ENCODE peak calls at places on chromosomes 12 and 14, in five cellular contexts. A, T, H, X and I are unnamed samples.

GRCh38 chr14:93072659-93073365 is 42.9 kb downstream of the ITPK1 start:
- DNase-seq in A (no peak), T (no peak), H (no peak), X (no peak), I (no peak)

GRCh38 chr12:29216797-29217583 is 67.9 kb downstream of the FAR2 start:
- DNase-seq in A (no peak), T (no peak), H (no peak), X (peak), I (no peak)

GRCh38 chr14:76181546-76181945 is 29.8 kb downstream of the GPATCH2L start:
- DNase-seq in A (no peak), T (no peak), H (no peak), X (peak), I (no peak)

GRCh38 chr14:98666545-98666944 is 605.5 kb downstream of the BCL11B start:
- DNase-seq in A (no peak), T (no peak), H (no peak), X (no peak), I (no peak)

GRCh38 chr14:21017528-21018245 is 7.2 kb downstream of the NDRG2 start:
- DNase-seq in A (no peak), T (no peak), H (no peak), X (no peak), I (no peak)

GRCh38 chr14:92793709-92794546 is at the start of gene GOLGA5:
- DNase-seq in A (peak), T (peak), H (peak), X (peak), I (peak)

GRCh38 chr12:13390381-13390856 is 193.9 kb downstream of the EMP1 start:
- DNase-seq in A (no peak), T (no peak), H (peak), X (peak), I (no peak)

GRCh38 chr12:24948816-24949722 is at the start of gene BCAT1:
- DNase-seq in A (peak), T (peak), H (no peak), X (peak), I (peak)

GRCh38 chr14:91119556-91120311 is 5.9 kb downstream of the DGLUCY start:
- DNase-seq in A (no peak), T (no peak), H (peak), X (peak), I (no peak)

GRCh38 chr12:110501378-110501721 is 561 bp downstream of the VPS29 start:
- DNase-seq in A (no peak), T (peak), H (no peak), X (peak), I (peak)

GRCh38 chr14:22849212-22849819 is 12.9 kb downstream of the MMP14 start:
- DNase-seq in A (no peak), T (no peak), H (no peak), X (peak), I (peak)

GRCh38 chr12:80838024-80838658 is 99.6 kb downstream of the LIN7A start:
- DNase-seq in A (no peak), T (no peak), H (no peak), X (no peak), I (no peak)

GRCh38 chr12:22631863-22632463 is 7.0 kb downstream of the ETNK1 start:
- DNase-seq in A (no peak), T (no peak), H (no peak), X (peak), I (no peak)

GRCh38 chr14:64763801-64764511 is 59.7 kb downstream of the PLEKHG3 start:
- DNase-seq in A (no peak), T (peak), H (no peak), X (no peak), I (peak)

GRCh38 chr12:3199551-3200031 is 122.4 kb downstream of the TSPAN9 start:
- DNase-seq in A (no peak), T (peak), H (no peak), X (peak), I (peak)

GRCh38 chr12:114395755-114396152 is 10.2 kb downstream of the TBX5 start:
- DNase-seq in A (no peak), T (no peak), H (peak), X (peak), I (no peak)
- H3K4me3 ChIP-seq in A (no peak), T (peak), H (peak), X (no peak), I (no peak)

DNA sequence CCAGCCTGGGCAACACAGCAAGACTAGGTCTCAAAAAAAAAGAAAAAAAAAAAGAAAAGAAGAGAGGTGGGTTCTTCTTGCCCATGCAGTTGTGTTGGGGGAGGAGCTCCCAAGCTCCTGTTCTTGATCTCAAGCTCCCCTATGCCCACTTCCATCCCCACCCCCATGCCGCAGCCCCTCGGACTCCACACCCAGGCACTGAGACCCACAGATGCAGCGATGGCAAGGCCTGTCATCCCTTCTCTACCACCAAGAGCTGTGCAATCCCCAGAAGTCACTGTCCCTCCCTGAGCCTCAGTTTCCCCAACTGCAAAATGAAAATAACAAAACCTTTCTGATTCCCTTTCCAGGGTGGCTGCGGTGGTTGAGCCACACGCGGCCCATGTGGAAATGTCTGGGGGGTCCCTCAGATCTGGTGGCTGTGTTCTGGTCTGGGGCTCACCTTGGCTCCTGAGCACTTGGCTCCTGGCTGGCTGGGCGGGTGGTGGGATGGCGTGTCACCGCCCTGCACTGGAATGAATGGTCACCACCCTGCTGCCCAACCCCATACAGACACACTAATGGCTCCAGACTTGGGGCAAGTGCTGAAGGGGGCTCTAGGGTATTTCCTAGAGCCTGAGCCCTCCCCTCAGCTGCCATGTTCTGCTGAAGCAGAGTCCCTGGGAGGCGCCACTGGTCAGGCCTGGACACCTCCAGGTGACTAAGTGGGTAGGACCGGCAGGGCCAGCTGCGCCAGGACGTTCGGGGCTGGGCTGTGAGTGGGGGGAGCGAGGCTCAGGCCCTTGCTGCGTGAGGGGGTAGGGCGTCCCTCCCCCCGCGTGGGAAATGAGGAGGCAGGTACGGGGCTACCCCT is 22.5 kb upstream of the KIF26A start:
- DNase-seq in A (no peak), T (no peak), H (no peak), X (no peak), I (peak)
- H3K4me3 ChIP-seq in A (no peak), T (no peak), H (peak), X (no peak), I (peak)

GRCh38 chr12:116436561-116437249 is 122.5 kb upstream of the MAP1LC3B2 start:
- DNase-seq in A (no peak), T (no peak), H (no peak), X (no peak), I (no peak)

GRCh38 chr12:116435984-116436383 is 123.2 kb upstream of the MAP1LC3B2 start:
- DNase-seq in A (no peak), T (no peak), H (no peak), X (no peak), I (no peak)

GRCh38 chr12:116431677-116432300 is 127.4 kb upstream of the MAP1LC3B2 start:
- DNase-seq in A (no peak), T (no peak), H (no peak), X (no peak), I (no peak)

GRCh38 chr12:116432321-116432750 is 126.8 kb upstream of the MAP1LC3B2 start:
- DNase-seq in A (no peak), T (no peak), H (no peak), X (peak), I (no peak)

DNA sequence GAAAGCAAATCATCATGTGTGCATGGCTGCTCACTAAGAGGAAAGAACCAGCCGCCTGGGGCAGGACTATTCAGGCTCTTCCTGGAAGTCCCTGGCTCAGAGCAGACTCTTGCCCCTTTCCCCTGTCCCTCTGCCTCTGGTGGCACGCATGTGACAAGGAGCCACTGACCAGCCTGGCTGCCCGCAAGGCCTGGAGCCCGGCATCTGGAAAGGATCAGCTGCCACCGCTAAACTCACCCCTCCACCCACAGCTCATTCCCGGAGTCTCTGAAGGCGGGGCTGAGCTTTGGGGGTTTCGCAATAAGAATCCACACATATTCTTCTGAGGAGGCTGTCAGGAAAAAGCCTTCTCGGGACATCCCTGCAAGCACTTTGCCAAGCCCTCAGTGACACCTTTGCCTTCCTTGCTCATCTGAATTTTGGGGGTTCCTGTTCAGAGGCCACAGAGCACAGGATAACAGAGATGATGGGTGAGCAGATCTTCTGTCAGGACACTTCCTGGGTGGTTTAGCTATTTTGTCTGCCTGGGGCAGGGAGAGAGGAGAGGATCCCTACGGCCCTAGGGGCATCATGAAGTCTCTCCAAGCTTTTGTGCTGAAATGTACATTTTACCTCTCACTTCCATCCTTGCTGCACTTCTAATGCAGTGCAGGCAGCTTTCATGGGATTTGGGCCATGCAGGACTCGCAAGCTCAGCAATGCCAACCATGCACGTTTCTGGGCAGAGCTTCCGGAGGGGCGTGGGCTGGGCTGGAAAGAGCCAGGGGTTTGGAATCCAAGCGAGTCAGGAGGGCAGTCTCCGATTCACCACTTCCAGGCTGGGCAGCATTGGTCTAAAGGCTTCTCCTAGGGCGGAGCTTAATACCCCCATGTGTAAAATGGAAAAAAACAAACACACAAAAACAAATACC is 124.8 kb upstream of the MAP1LC3B2 start:
- DNase-seq in A (no peak), T (peak), H (peak), X (peak), I (peak)
- H3K4me3 ChIP-seq in A (no peak), T (no peak), H (peak), X (peak), I (peak)

GRCh38 chr12:15689751-15690191 is 99.4 kb downstream of the EPS8 start:
- DNase-seq in A (no peak), T (no peak), H (no peak), X (no peak), I (no peak)
- H3K4me3 ChIP-seq in A (no peak), T (no peak), H (no peak), X (no peak), I (no peak)

GRCh38 chr14:35826952-35827416 is 846 bp downstream of the BRMS1L start:
- DNase-seq in A (no peak), T (no peak), H (no peak), X (no peak), I (no peak)

GRCh38 chr14:35829449-35829848 is 3.3 kb downstream of the BRMS1L start:
- DNase-seq in A (no peak), T (no peak), H (no peak), X (peak), I (no peak)

GRCh38 chr14:35825968-35826217 is 245 bp upstream of the BRMS1L start:
- DNase-seq in A (no peak), T (no peak), H (no peak), X (no peak), I (no peak)

GRCh38 chr14:35827678-35828472 is 1.7 kb downstream of the BRMS1L start:
- DNase-seq in A (no peak), T (peak), H (no peak), X (no peak), I (no peak)

DNA sequence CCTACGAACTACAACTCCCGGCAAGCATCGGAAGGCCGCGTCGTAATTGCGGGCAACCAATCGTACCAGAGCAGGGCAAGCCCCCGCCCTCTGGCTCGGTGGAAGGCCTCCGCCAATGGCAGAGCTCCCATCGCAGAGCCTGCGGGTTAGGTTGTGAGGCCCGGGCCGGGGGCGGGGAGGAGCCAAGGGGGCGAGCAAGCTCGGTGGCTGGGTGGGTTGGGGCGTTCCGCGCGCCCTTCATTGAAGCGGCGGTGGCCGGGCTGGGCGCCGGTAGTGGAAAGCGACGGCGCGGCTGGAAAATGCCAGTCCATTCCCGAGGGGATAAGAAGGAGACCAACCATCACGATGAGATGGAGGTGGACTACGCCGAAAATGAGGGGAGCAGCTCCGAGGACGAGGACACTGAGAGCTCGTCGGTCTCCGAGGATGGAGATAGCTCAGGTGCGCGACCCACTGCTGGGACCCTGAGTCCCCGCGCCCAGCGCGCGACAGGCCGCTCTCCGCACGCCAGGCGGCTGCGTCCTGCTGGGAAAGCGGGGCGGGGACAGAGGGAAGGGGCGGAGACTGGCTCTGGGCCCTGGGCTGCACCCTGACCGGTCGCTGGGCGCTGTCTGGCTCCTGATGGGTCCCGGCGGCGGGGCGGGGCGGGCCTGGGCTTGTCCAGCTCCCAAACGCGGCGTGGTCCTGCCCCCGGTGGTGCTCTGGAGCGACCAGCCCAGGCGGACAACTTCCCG is at the start of gene BRMS1L:
- DNase-seq in A (peak), T (peak), H (peak), X (peak), I (peak)
- H3K4me3 ChIP-seq in A (peak), T (peak), H (peak), X (peak), I (peak)